ENCODE peak calls at places on chromosome 3, in four cellular contexts. Q, Y, B and Z are unnamed samples.

GRCh38 chr3:47250309-47251060 is 32.1 kb downstream of the KIF9 start:
- DNase-seq in Q (peak; percentile 43), Y (peak; percentile 67), B (no peak), Z (no peak)

GRCh38 chr3:22835041-22835440 is 368.1 kb upstream of the UBE2E2 start:
- DNase-seq in Q (no peak), Y (no peak), B (peak; percentile 56), Z (no peak)

GRCh38 chr3:33144433-33144832 is 30.6 kb downstream of the CRTAP start:
- DNase-seq in Q (no peak), Y (peak; percentile 39), B (no peak), Z (peak; percentile 35)

GRCh38 chr3:114739627-114740026 is 407.5 kb downstream of the ZBTB20 start:
- DNase-seq in Q (no peak), Y (no peak), B (no peak), Z (no peak)

GRCh38 chr3:57544181-57545125 is at the start of gene DNAH12:
- DNase-seq in Q (peak; percentile 68), Y (peak; percentile 64), B (peak; percentile 78), Z (no peak)

GRCh38 chr3:64278631-64279030 is 53.4 kb upstream of the PRICKLE2 start:
- DNase-seq in Q (no peak), Y (no peak), B (no peak), Z (no peak)

GRCh38 chr3:179179979-179180758 is 32.0 kb downstream of the PIK3CA start:
- DNase-seq in Q (peak; percentile 40), Y (no peak), B (peak; percentile 58), Z (no peak)

GRCh38 chr3:122273498-122273897 is 51.5 kb upstream of the CSTA start:
- DNase-seq in Q (no peak), Y (no peak), B (no peak), Z (peak; percentile 10)

GRCh38 chr3:58084166-58084565 is 75.9 kb downstream of the FLNB start:
- DNase-seq in Q (peak; percentile 98), Y (no peak), B (peak; percentile 53), Z (no peak)

GRCh38 chr3:89098173-89098572 is 9.2 kb upstream of the EPHA3 start:
- DNase-seq in Q (no peak), Y (no peak), B (no peak), Z (no peak)

GRCh38 chr3:45078910-45079522 is 52.9 kb downstream of the CLEC3B start:
- DNase-seq in Q (no peak), Y (no peak), B (peak; percentile 52), Z (no peak)

GRCh38 chr3:143236226-143236964 is 116.8 kb downstream of the CHST2 start:
- DNase-seq in Q (peak; percentile 19), Y (no peak), B (no peak), Z (no peak)

GRCh38 chr3:72203613-72204349 is 418.8 kb upstream of the PROK2 start:
- DNase-seq in Q (no peak), Y (no peak), B (no peak), Z (no peak)

GRCh38 chr3:72892870-72893269 is 5.0 kb downstream of the GXYLT2 start:
- DNase-seq in Q (no peak), Y (peak; percentile 24), B (no peak), Z (peak; percentile 61)

GRCh38 chr3:187122261-187122660 is 17.0 kb downstream of the RPL39L start:
- DNase-seq in Q (no peak), Y (no peak), B (no peak), Z (no peak)

DNA sequence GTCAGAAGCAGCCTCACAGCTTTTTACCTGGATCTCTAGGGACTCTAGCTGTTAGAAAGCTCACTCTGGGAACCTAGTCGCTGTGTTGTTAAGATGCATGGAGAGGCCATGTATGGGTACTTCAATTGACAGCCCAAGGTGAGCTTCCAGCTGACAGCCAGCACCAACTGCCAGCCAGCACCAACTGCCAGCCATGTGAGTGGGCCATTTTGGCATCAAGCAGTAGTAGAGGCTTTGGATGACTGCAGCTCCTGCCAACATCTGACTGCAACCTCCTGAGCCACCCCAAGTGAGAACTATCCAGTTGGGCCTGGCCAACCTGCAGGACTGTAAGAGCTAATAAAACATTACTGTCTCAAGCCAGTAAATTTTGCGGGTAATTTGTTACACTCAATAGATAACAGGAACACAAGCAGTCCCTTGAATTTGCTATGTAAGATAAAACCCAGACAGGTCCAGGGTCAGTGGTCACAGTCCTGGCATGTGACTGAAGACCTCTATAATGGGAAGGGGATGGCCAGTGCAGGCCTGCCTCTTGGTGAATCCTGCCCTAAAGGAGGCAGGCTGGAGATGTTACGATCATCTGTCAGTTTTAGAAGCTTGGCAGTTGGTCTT is 29.7 kb downstream of the EPHB1 start:
- DNase-seq in Q (no peak), Y (no peak), B (no peak), Z (no peak)
- H3K27ac ChIP-seq in Q (no peak overlapping the region), Y (no peak overlapping the region), B (no peak overlapping the region), Z (no peak overlapping the region)

DNA sequence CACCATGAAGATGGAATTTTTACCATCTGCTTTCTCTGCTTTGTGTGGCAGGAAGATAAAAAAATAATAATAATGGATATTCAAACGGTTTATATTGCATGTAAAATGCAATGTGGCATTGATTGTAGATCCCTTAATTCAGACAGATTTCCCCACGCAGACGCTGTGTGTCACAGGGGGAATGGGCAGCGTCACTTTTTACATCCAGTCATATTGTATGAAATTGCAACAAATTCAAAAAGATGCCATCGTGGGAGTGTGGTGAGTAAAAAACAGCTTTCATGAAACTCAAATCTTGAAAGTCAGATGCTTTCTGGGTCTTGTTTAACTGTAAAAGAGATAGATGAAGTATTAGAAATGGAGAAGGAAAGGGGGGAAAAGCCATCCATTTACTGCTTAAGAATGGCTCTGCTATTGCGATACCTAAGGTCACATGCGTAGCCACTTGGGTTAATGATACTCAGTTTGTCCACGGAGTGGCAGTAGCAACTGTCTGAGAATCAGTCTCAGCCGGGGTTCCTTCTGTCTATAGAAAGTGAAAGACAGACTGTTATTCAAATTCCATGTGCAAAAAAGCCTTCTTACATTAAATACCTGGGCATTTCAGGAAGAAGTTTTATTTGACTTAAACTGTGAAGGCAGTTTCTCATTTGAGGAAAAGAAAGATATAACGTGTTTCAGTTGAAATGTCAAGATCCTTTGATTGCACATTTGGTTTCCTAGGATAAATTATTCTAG is 28.5 kb downstream of the BTD start:
- DNase-seq in Q (peak; percentile 91), Y (peak; percentile 63), B (peak; percentile 60), Z (peak; percentile 82)
- H3K27ac ChIP-seq in Q (peak overlapping the region; percentile 100), Y (no peak overlapping the region), B (peak overlapping the region; percentile 79), Z (peak overlapping the region; percentile 68)

GRCh38 chr3:194890086-194890485 is 204.4 kb downstream of the FAM43A start:
- DNase-seq in Q (no peak), Y (no peak), B (no peak), Z (no peak)
- H3K27ac ChIP-seq in Q (no peak overlapping the region), Y (no peak overlapping the region), B (no peak overlapping the region), Z (no peak overlapping the region)

DNA sequence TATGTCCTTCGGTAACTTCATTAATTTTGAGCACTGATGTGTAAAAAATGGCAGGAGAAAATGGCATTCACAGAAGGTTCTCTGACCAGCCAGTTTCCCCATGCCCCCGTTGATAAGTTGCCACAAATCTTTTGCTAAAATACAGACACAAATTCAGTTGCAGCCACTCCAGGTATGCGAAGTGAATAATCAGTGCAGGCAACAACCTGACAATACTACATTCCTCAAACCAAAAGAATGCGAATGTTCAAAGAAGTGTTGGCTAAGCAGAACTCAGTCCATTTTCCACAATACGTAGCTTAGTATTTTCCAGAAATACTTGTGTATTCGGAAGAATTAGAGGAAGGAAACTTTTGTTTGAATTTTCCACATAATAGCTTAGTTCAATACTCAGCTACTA is 32.7 kb downstream of the CHL1 start:
- DNase-seq in Q (no peak), Y (no peak), B (no peak), Z (no peak)
- H3K27ac ChIP-seq in Q (no peak overlapping the region), Y (no peak overlapping the region), B (no peak overlapping the region), Z (no peak overlapping the region)

GRCh38 chr3:141881702-141882101 is 5.3 kb downstream of the ATP1B3 start:
- DNase-seq in Q (no peak), Y (no peak), B (no peak), Z (no peak)

DNA sequence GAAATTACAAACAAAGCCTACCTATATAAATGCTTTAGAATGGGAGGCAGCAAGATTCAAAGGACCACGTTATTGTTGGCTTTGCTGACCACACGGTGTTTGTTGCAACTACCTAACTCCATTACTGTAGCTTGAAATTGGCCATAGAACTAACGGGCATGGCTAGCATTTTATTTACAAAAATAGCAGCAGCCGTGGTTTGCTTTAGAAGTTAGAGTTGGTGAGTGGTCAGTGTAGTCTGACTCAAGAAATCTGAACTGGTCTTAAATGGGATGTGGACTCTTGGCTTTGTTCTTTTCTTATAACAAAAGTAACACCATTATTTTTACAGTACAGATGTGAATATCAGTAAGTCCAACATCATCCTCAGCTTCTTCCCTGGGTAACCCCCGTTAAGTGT is 10.6 kb downstream of the ATP1B3 start:
- DNase-seq in Q (no peak), Y (no peak), B (no peak), Z (no peak)
- H3K27ac ChIP-seq in Q (no peak overlapping the region), Y (no peak overlapping the region), B (no peak overlapping the region), Z (no peak overlapping the region)